ENCODE peak calls at places on chromosome 20, in four cellular contexts. L, H, Y and R are unnamed samples.

GRCh38 chr20:25453035-25453810 is 45.8 kb downstream of the GINS1 start:
- DNase-seq in L (no peak), H (no peak), Y (no peak), R (no peak)

GRCh38 chr20:9422335-9422734 is 92.1 kb upstream of the LAMP5 start:
- DNase-seq in L (no peak), H (no peak), Y (no peak), R (no peak)

GRCh38 chr20:29873946-29874345 is 1383.5 kb upstream of the DEFB115 start:
- DNase-seq in L (peak), H (peak), Y (peak), R (peak)

GRCh38 chr20:3733119-3733995 is 872 bp downstream of the HSPA12B start:
- DNase-seq in L (peak), H (no peak), Y (no peak), R (no peak)

GRCh38 chr20:60589624-60590023 is 631.4 kb downstream of the CDH26 start:
- DNase-seq in L (no peak), H (no peak), Y (peak), R (no peak)

GRCh38 chr20:18103497-18103896 is 34.2 kb upstream of the KAT14 start:
- DNase-seq in L (no peak), H (no peak), Y (no peak), R (no peak)

GRCh38 chr20:32820000-32820697 is 395 bp downstream of the MAPRE1 start:
- DNase-seq in L (peak), H (peak), Y (peak), R (peak)

GRCh38 chr20:4809707-4810106 is 88.0 kb downstream of the PRND start:
- DNase-seq in L (no peak), H (no peak), Y (peak), R (no peak)

GRCh38 chr20:4332466-4332865 is 317.1 kb upstream of the RNF24 start:
- DNase-seq in L (no peak), H (no peak), Y (no peak), R (no peak)

GRCh38 chr20:17676378-17676759 is 5.7 kb downstream of the RRBP1 start:
- DNase-seq in L (no peak), H (no peak), Y (no peak), R (no peak)

GRCh38 chr20:47274449-47275108 is 81.9 kb downstream of the ZMYND8 start:
- DNase-seq in L (no peak), H (no peak), Y (no peak), R (no peak)

GRCh38 chr20:23287366-23288190 is 63.0 kb upstream of the NXT1 start:
- DNase-seq in L (no peak), H (no peak), Y (no peak), R (no peak)

GRCh38 chr20:49280463-49281058 is 2.7 kb upstream of the ZNFX1 start:
- DNase-seq in L (no peak), H (no peak), Y (peak), R (no peak)

GRCh38 chr20:48614593-48615274 is 213.1 kb downstream of the PREX1 start:
- DNase-seq in L (peak), H (no peak), Y (no peak), R (no peak)

GRCh38 chr20:55211481-55211880 is 736.1 kb downstream of the DOK5 start:
- DNase-seq in L (no peak), H (no peak), Y (no peak), R (no peak)

GRCh38 chr20:4999788-5000187 is 1.5 kb downstream of the SLC23A2 start:
- DNase-seq in L (no peak), H (no peak), Y (peak), R (no peak)

GRCh38 chr20:48770700-48771099 is 57.1 kb downstream of the PREX1 start:
- DNase-seq in L (no peak), H (no peak), Y (no peak), R (no peak)

GRCh38 chr20:3172933-3173581 is at the start of gene LZTS3:
- DNase-seq in L (peak), H (peak), Y (peak), R (peak)

GRCh38 chr20:50274570-50275430 is 84.2 kb downstream of the CEBPB start:
- DNase-seq in L (peak), H (peak), Y (no peak), R (peak)

GRCh38 chr20:59018817-59019216 is 412 bp upstream of the TUBB1 start:
- DNase-seq in L (peak), H (peak), Y (no peak), R (no peak)

GRCh38 chr20:25553819-25554296 is 31.5 kb downstream of the NINL start:
- DNase-seq in L (no peak), H (no peak), Y (no peak), R (no peak)

GRCh38 chr20:49286689-49287551 is 9.1 kb upstream of the ZNFX1 start:
- DNase-seq in L (no peak), H (no peak), Y (peak), R (no peak)

GRCh38 chr20:44080646-44081267 is 106.2 kb downstream of the JPH2 start:
- DNase-seq in L (no peak), H (no peak), Y (peak), R (no peak)

GRCh38 chr20:59453634-59454241 is 150.6 kb upstream of the PHACTR3 start:
- DNase-seq in L (no peak), H (no peak), Y (no peak), R (no peak)

GRCh38 chr20:63009988-63010769 is 3.4 kb upstream of the BHLHE23 start:
- DNase-seq in L (no peak), H (no peak), Y (no peak), R (no peak)
- H3K27ac ChIP-seq in L (no peak), H (no peak), Y (no peak), R (no peak)

GRCh38 chr20:62297449-62298227 is 5.2 kb upstream of the ADRM1 start:
- DNase-seq in L (no peak), H (peak), Y (no peak), R (no peak)
- H3K27ac ChIP-seq in L (no peak), H (no peak), Y (no peak), R (no peak)

GRCh38 chr20:63695419-63696310 is 787 bp upstream of the TNFRSF6B start:
- DNase-seq in L (peak), H (peak), Y (no peak), R (no peak)
- H3K27ac ChIP-seq in L (no peak), H (peak), Y (no peak), R (peak)

GRCh38 chr20:38828514-38829295 is 23.2 kb downstream of the PPP1R16B start:
- DNase-seq in L (no peak), H (no peak), Y (no peak), R (no peak)

GRCh38 chr20:38830356-38830755 is 24.9 kb downstream of the PPP1R16B start:
- DNase-seq in L (no peak), H (no peak), Y (no peak), R (no peak)

GRCh38 chr20:38831049-38831691 is 25.7 kb downstream of the PPP1R16B start:
- DNase-seq in L (no peak), H (no peak), Y (no peak), R (no peak)

GRCh38 chr20:38827770-38828281 is 22.3 kb downstream of the PPP1R16B start:
- DNase-seq in L (no peak), H (no peak), Y (no peak), R (no peak)

GRCh38 chr20:38829296-38829875 is 23.9 kb downstream of the PPP1R16B start:
- DNase-seq in L (no peak), H (no peak), Y (no peak), R (no peak)
- H3K27ac ChIP-seq in L (peak), H (peak), Y (no peak), R (no peak)

GRCh38 chr20:37611346-37611745 is 82.5 kb upstream of the CTNNBL1 start:
- DNase-seq in L (no peak), H (no peak), Y (no peak), R (no peak)
- H3K27ac ChIP-seq in L (no peak), H (no peak), Y (no peak), R (no peak)

GRCh38 chr20:1840865-1841553 is 54.2 kb upstream of the SIRPA start:
- DNase-seq in L (no peak), H (no peak), Y (no peak), R (no peak)
- H3K27ac ChIP-seq in L (no peak), H (peak), Y (no peak), R (no peak)

GRCh38 chr20:11395581-11395980 is 522.1 kb upstream of the BTBD3 start:
- DNase-seq in L (no peak), H (no peak), Y (no peak), R (no peak)
- H3K27ac ChIP-seq in L (no peak), H (no peak), Y (no peak), R (no peak)

GRCh38 chr20:41145317-41145716 is 8.0 kb downstream of the PLCG1 start:
- DNase-seq in L (no peak), H (no peak), Y (no peak), R (no peak)

GRCh38 chr20:41142241-41142640 is 4.9 kb downstream of the PLCG1 start:
- DNase-seq in L (peak), H (no peak), Y (no peak), R (no peak)

GRCh38 chr20:41142914-41143313 is 5.6 kb downstream of the PLCG1 start:
- DNase-seq in L (peak), H (no peak), Y (peak), R (no peak)

GRCh38 chr20:41141153-41141815 is 3.9 kb downstream of the PLCG1 start:
- DNase-seq in L (peak), H (peak), Y (peak), R (no peak)

DNA sequence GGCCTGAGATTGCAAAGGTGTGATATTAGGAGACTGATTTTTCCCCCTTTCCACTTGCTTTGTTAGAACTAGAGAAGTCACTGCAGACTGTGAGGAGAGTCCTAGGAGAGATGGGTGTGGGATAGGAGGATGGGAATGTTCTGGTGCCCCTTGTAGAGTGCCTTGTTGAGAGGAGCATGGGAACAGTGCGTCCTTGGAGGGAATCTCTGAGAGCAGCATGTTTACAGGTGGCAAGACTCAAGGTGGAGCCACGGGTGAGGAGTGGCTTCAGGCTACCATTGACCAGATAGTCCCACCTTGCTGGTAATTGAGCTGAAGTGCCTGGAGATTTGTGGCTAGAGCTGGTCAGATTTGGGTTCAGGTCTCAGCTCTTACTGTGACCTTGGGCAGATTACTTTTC is 6.0 kb downstream of the PLCG1 start:
- DNase-seq in L (peak), H (no peak), Y (no peak), R (no peak)
- H3K27ac ChIP-seq in L (peak), H (peak), Y (no peak), R (peak)

GRCh38 chr20:35652641-35653429 is 11.9 kb downstream of the CPNE1 start:
- DNase-seq in L (no peak), H (peak), Y (no peak), R (no peak)

GRCh38 chr20:35648836-35649235 is 15.9 kb downstream of the CPNE1 start:
- DNase-seq in L (no peak), H (no peak), Y (no peak), R (no peak)

GRCh38 chr20:35653893-35654292 is 10.8 kb downstream of the CPNE1 start:
- DNase-seq in L (no peak), H (no peak), Y (no peak), R (no peak)

GRCh38 chr20:35653430-35653734 is 11.3 kb downstream of the CPNE1 start:
- DNase-seq in L (no peak), H (no peak), Y (no peak), R (no peak)

GRCh38 chr20:35650632-35651031 is 14.1 kb downstream of the CPNE1 start:
- DNase-seq in L (no peak), H (no peak), Y (no peak), R (no peak)
- H3K27ac ChIP-seq in L (no peak), H (no peak), Y (no peak), R (no peak)